ENCODE peak calls at places on chromosomes 1 and 21, in four cellular contexts. E, N, C and T are unnamed samples.
A peak's percentile ranks its signal among the peaks of the same experiment; 100 is the strongest.

GRCh38 chr1:15215116-15215515 is 31.9 kb upstream of the FHAD1 start:
- DNase-seq in E (no peak), N (no peak), C (no peak), T (no peak)

GRCh38 chr21:44455524-44456206 is 355 bp downstream of the LRRC3 start:
- DNase-seq in E (peak; percentile 82), N (peak; percentile 27), C (no peak), T (peak; percentile 49)

GRCh38 chr1:86914998-86915736 is 732 bp downstream of the HS2ST1 start:
- DNase-seq in E (peak; percentile 45), N (peak; percentile 73), C (peak; percentile 49), T (peak; percentile 56)

GRCh38 chr1:42927920-42928505 is 30.7 kb downstream of the SLC2A1 start:
- DNase-seq in E (no peak), N (no peak), C (no peak), T (no peak)

GRCh38 chr1:37362990-37363389 is 111.4 kb upstream of the ZC3H12A start:
- DNase-seq in E (peak; percentile 70), N (no peak), C (peak; percentile 67), T (no peak)

GRCh38 chr1:225378880-225379279 is 49.0 kb downstream of the LBR start:
- DNase-seq in E (no peak), N (no peak), C (peak; percentile 95), T (peak; percentile 15)

GRCh38 chr1:1616045-1616821 is 933 bp downstream of the MIB2 start:
- DNase-seq in E (peak; percentile 85), N (peak; percentile 18), C (no peak), T (peak; percentile 60)

GRCh38 chr1:187837787-187838186 is 1009.0 kb downstream of the PLA2G4A start:
- DNase-seq in E (no peak), N (no peak), C (no peak), T (no peak)

GRCh38 chr1:65146908-65147423 is 1.0 kb upstream of the AK4 start:
- DNase-seq in E (no peak), N (no peak), C (no peak), T (peak; percentile 49)

GRCh38 chr21:28719731-28720130 is 272.9 kb downstream of the LTN1 start:
- DNase-seq in E (no peak), N (peak; percentile 12), C (no peak), T (no peak)

GRCh38 chr1:110119843-110120242 is 7.6 kb downstream of the UBL4B start:
- DNase-seq in E (no peak), N (no peak), C (no peak), T (no peak)

GRCh38 chr1:228166170-228166936 is 749 bp downstream of the IBA57 start:
- DNase-seq in E (peak; percentile 79), N (no peak), C (no peak), T (peak; percentile 89)

GRCh38 chr1:205279986-205280385 is 41.6 kb downstream of the NUAK2 start:
- DNase-seq in E (no peak), N (no peak), C (no peak), T (peak; percentile 43)

GRCh38 chr1:97077221-97077620 is 355.6 kb downstream of the PTBP2 start:
- DNase-seq in E (peak; percentile 12), N (no peak), C (no peak), T (peak; percentile 10)

GRCh38 chr21:44657635-44658183 is at the start of gene KRTAP12-3:
- DNase-seq in E (no peak), N (no peak), C (no peak), T (no peak)

GRCh38 chr1:111099289-111099688 is 40.6 kb downstream of the DRAM2 start:
- DNase-seq in E (no peak), N (peak; percentile 6), C (no peak), T (no peak)

GRCh38 chr1:3415260-3415952 is 39.1 kb upstream of the ARHGEF16 start:
- DNase-seq in E (no peak), N (peak; percentile 26), C (no peak), T (no peak)

GRCh38 chr21:43332872-43333300 is 94.0 kb downstream of the SIK1 start:
- DNase-seq in E (no peak), N (no peak), C (no peak), T (no peak)

GRCh38 chr1:26190373-26190987 is at the start of gene CATSPER4:
- DNase-seq in E (no peak), N (no peak), C (peak; percentile 91), T (no peak)

GRCh38 chr1:165532053-165532452 is 11.7 kb upstream of the LRRC52 start:
- DNase-seq in E (no peak), N (no peak), C (no peak), T (no peak)

GRCh38 chr1:93136445-93136844 is 43.8 kb downstream of the TMED5 start:
- DNase-seq in E (no peak), N (no peak), C (no peak), T (no peak)

GRCh38 chr21:16775056-16775455 is 737.8 kb upstream of the CXADR start:
- DNase-seq in E (no peak), N (no peak), C (no peak), T (no peak)

GRCh38 chr1:57794078-57794477 is 370.2 kb upstream of the DAB1 start:
- DNase-seq in E (no peak), N (no peak), C (no peak), T (no peak)

GRCh38 chr1:54377040-54377691 is 29.0 kb downstream of the SSBP3 start:
- DNase-seq in E (no peak), N (no peak), C (no peak), T (no peak)

GRCh38 chr1:54378157-54378883 is 27.9 kb downstream of the SSBP3 start:
- DNase-seq in E (no peak), N (no peak), C (peak; percentile 71), T (no peak)

GRCh38 chr1:54374766-54375165 is 31.4 kb downstream of the SSBP3 start:
- DNase-seq in E (no peak), N (no peak), C (no peak), T (no peak)

GRCh38 chr1:54375331-54376084 is 30.7 kb downstream of the SSBP3 start:
- DNase-seq in E (peak; percentile 80), N (no peak), C (peak; percentile 77), T (no peak)

GRCh38 chr1:54376085-54377039 is 29.8 kb downstream of the SSBP3 start:
- DNase-seq in E (no peak), N (no peak), C (no peak), T (peak; percentile 18)
- H3K9ac ChIP-seq in E (no peak overlapping the region), N (no peak overlapping the region), C (peak overlapping the region; percentile 35), T (no peak overlapping the region)

GRCh38 chr1:45622891-45623394 is 911 bp downstream of the CCDC17 start:
- DNase-seq in E (peak; percentile 39), N (no peak), C (no peak), T (no peak)
- H3K9ac ChIP-seq in E (no peak overlapping the region), N (no peak overlapping the region), C (no peak overlapping the region), T (no peak overlapping the region)

GRCh38 chr1:221724931-221725605 is 16.8 kb downstream of the DUSP10 start:
- DNase-seq in E (no peak), N (no peak), C (no peak), T (peak; percentile 50)
- H3K9ac ChIP-seq in E (no peak overlapping the region), N (no peak overlapping the region), C (no peak overlapping the region), T (no peak overlapping the region)

DNA sequence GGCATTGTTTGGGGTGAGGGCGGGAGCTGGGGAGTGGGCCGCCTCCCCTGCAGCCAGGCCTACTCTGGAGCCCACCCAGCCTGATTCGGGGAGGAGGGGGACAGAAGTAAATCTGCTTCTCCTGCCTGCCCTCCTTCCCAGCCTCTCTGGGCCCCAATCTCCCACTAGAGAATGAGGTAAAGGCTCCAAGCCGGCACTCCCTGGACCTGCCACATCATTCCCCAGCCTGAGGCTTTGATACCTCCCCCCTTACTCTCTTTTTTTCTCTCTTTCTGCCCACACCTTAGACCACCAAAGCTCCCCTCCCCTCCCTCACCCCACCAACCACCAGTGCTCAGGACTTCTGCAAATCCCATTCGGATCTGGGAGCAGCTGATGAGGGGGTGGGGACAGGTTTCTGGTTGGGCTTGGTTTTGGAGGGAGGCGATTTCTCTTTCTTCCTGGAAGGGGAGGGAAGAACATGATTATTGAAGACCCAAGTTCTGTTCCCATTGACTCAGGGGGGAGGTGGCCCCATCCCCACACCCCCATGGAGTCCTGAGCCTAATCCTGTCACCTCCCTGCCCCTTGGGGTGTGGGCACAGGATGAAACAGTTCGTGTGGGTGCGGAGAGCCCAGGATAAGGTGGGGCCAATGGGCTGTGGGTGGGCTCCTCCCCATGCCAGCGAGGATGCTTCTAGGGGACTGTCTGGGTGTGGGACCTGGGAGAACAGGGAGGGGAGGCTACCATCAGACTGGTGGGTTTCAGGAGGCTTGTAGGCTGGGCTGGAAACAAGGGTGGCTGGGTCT is 1.3 kb downstream of the MAP7D1 start:
- DNase-seq in E (peak; percentile 54), N (no peak), C (no peak), T (peak; percentile 18)
- H3K9ac ChIP-seq in E (peak overlapping the region; percentile 98), N (peak overlapping the region; percentile 93), C (peak overlapping the region; percentile 92), T (peak overlapping the region; percentile 94)